ENCODE peak calls at places on chromosomes 3 and 15, in ten cellular contexts. One of them, this sample, is unnamed.

GRCh38 chr15:76514292-76514691 is 177.7 kb downstream of the ISL2 start:
- DNase-seq in pancreas: no peak
- DNase-seq in T1000: no peak
- DNase-seq in fibroblast of mammary gland: no peak
- DNase-seq in LoVo: no peak
- DNase-seq in GM04503: no peak
- DNase-seq in activated naive CD4-positive, alpha-beta T cell treated with anti-CD3 and anti-CD28 coated beads, Interleukin-2, amount 50 U/mL, for 16 hours: no peak
- DNase-seq in SK-N-SH: no peak
- DNase-seq in HS-5: no peak
- DNase-seq in IMR-90: no peak
- DNase-seq in this sample: no peak

GRCh38 chr3:158563076-158563475 is 7.9 kb upstream of the MLF1 start:
- DNase-seq in pancreas: no peak
- DNase-seq in T1000: no peak
- DNase-seq in fibroblast of mammary gland: no peak
- DNase-seq in LoVo: no peak
- DNase-seq in GM04503: no peak
- DNase-seq in activated naive CD4-positive, alpha-beta T cell treated with anti-CD3 and anti-CD28 coated beads, Interleukin-2, amount 50 U/mL, for 16 hours: no peak
- DNase-seq in SK-N-SH: no peak
- DNase-seq in HS-5: no peak
- DNase-seq in IMR-90: no peak
- DNase-seq in this sample: no peak

GRCh38 chr3:100210777-100211145 is 50.0 kb upstream of the TBC1D23 start:
- DNase-seq in pancreas: no peak
- DNase-seq in T1000: no peak
- DNase-seq in fibroblast of mammary gland: peak; percentile 85
- DNase-seq in LoVo: no peak
- DNase-seq in GM04503: peak; percentile 85
- DNase-seq in activated naive CD4-positive, alpha-beta T cell treated with anti-CD3 and anti-CD28 coated beads, Interleukin-2, amount 50 U/mL, for 16 hours: no peak
- DNase-seq in SK-N-SH: no peak
- DNase-seq in HS-5: no peak
- DNase-seq in IMR-90: peak; percentile 95
- DNase-seq in this sample: no peak

GRCh38 chr3:37751967-37752660 is 109.6 kb upstream of the CTDSPL start:
- DNase-seq in pancreas: no peak
- DNase-seq in T1000: no peak
- DNase-seq in fibroblast of mammary gland: no peak
- DNase-seq in LoVo: no peak
- DNase-seq in GM04503: no peak
- DNase-seq in activated naive CD4-positive, alpha-beta T cell treated with anti-CD3 and anti-CD28 coated beads, Interleukin-2, amount 50 U/mL, for 16 hours: no peak
- DNase-seq in SK-N-SH: no peak
- DNase-seq in HS-5: no peak
- DNase-seq in IMR-90: no peak
- DNase-seq in this sample: no peak

GRCh38 chr15:31397851-31398661 is 71.4 kb downstream of the KLF13 start:
- DNase-seq in pancreas: no peak
- DNase-seq in T1000: no peak
- DNase-seq in fibroblast of mammary gland: no peak
- DNase-seq in LoVo: peak; percentile 54
- DNase-seq in GM04503: no peak
- DNase-seq in activated naive CD4-positive, alpha-beta T cell treated with anti-CD3 and anti-CD28 coated beads, Interleukin-2, amount 50 U/mL, for 16 hours: no peak
- DNase-seq in SK-N-SH: peak; percentile 79
- DNase-seq in HS-5: no peak
- DNase-seq in IMR-90: no peak
- DNase-seq in this sample: no peak

GRCh38 chr3:57227930-57228733 is 603 bp downstream of the APPL1 start:
- DNase-seq in pancreas: peak; percentile 77
- DNase-seq in T1000: peak; percentile 26
- DNase-seq in fibroblast of mammary gland: peak; percentile 59
- DNase-seq in LoVo: peak; percentile 43
- DNase-seq in GM04503: no peak
- DNase-seq in activated naive CD4-positive, alpha-beta T cell treated with anti-CD3 and anti-CD28 coated beads, Interleukin-2, amount 50 U/mL, for 16 hours: peak; percentile 44
- DNase-seq in SK-N-SH: peak; percentile 59
- DNase-seq in HS-5: peak; percentile 13
- DNase-seq in IMR-90: peak; percentile 41
- DNase-seq in this sample: peak; percentile 28

GRCh38 chr3:55000946-55001345 is 73.1 kb upstream of the LRTM1 start:
- DNase-seq in pancreas: no peak
- DNase-seq in T1000: no peak
- DNase-seq in fibroblast of mammary gland: no peak
- DNase-seq in LoVo: no peak
- DNase-seq in GM04503: no peak
- DNase-seq in activated naive CD4-positive, alpha-beta T cell treated with anti-CD3 and anti-CD28 coated beads, Interleukin-2, amount 50 U/mL, for 16 hours: no peak
- DNase-seq in SK-N-SH: no peak
- DNase-seq in HS-5: no peak
- DNase-seq in IMR-90: no peak
- DNase-seq in this sample: no peak

GRCh38 chr3:57091471-57091870 is 31.0 kb downstream of the SPATA12 start:
- DNase-seq in pancreas: no peak
- DNase-seq in T1000: no peak
- DNase-seq in fibroblast of mammary gland: peak; percentile 64
- DNase-seq in LoVo: no peak
- DNase-seq in GM04503: no peak
- DNase-seq in activated naive CD4-positive, alpha-beta T cell treated with anti-CD3 and anti-CD28 coated beads, Interleukin-2, amount 50 U/mL, for 16 hours: no peak
- DNase-seq in SK-N-SH: no peak
- DNase-seq in HS-5: no peak
- DNase-seq in IMR-90: peak; percentile 83
- DNase-seq in this sample: no peak

GRCh38 chr15:25969886-25970285 is 106.8 kb upstream of the ATP10A start:
- DNase-seq in pancreas: no peak
- DNase-seq in T1000: no peak
- DNase-seq in fibroblast of mammary gland: no peak
- DNase-seq in LoVo: no peak
- DNase-seq in GM04503: no peak
- DNase-seq in activated naive CD4-positive, alpha-beta T cell treated with anti-CD3 and anti-CD28 coated beads, Interleukin-2, amount 50 U/mL, for 16 hours: no peak
- DNase-seq in SK-N-SH: no peak
- DNase-seq in HS-5: no peak
- DNase-seq in IMR-90: no peak
- DNase-seq in this sample: no peak

GRCh38 chr15:46892621-46893160 is 824.6 kb upstream of the SEMA6D start:
- DNase-seq in pancreas: no peak
- DNase-seq in T1000: peak; percentile 5
- DNase-seq in fibroblast of mammary gland: no peak
- DNase-seq in LoVo: no peak
- DNase-seq in GM04503: no peak
- DNase-seq in activated naive CD4-positive, alpha-beta T cell treated with anti-CD3 and anti-CD28 coated beads, Interleukin-2, amount 50 U/mL, for 16 hours: no peak
- DNase-seq in SK-N-SH: peak; percentile 1
- DNase-seq in HS-5: peak; percentile 40
- DNase-seq in IMR-90: no peak
- DNase-seq in this sample: no peak

GRCh38 chr3:71066849-71067261 is 516.7 kb downstream of the FOXP1 start:
- DNase-seq in pancreas: no peak
- DNase-seq in T1000: no peak
- DNase-seq in fibroblast of mammary gland: peak; percentile 69
- DNase-seq in LoVo: no peak
- DNase-seq in GM04503: no peak
- DNase-seq in activated naive CD4-positive, alpha-beta T cell treated with anti-CD3 and anti-CD28 coated beads, Interleukin-2, amount 50 U/mL, for 16 hours: peak; percentile 65
- DNase-seq in SK-N-SH: peak; percentile 8
- DNase-seq in HS-5: no peak
- DNase-seq in IMR-90: peak; percentile 65
- DNase-seq in this sample: no peak

GRCh38 chr3:159859836-159860235 is 128.8 kb upstream of the IL12A start:
- DNase-seq in pancreas: no peak
- DNase-seq in T1000: no peak
- DNase-seq in fibroblast of mammary gland: no peak
- DNase-seq in LoVo: no peak
- DNase-seq in GM04503: no peak
- DNase-seq in activated naive CD4-positive, alpha-beta T cell treated with anti-CD3 and anti-CD28 coated beads, Interleukin-2, amount 50 U/mL, for 16 hours: no peak
- DNase-seq in SK-N-SH: no peak
- DNase-seq in HS-5: no peak
- DNase-seq in IMR-90: no peak
- DNase-seq in this sample: no peak

GRCh38 chr3:175956964-175957363 is 1097.8 kb downstream of the NAALADL2 start:
- DNase-seq in pancreas: no peak
- DNase-seq in T1000: no peak
- DNase-seq in fibroblast of mammary gland: no peak
- DNase-seq in LoVo: no peak
- DNase-seq in GM04503: no peak
- DNase-seq in activated naive CD4-positive, alpha-beta T cell treated with anti-CD3 and anti-CD28 coated beads, Interleukin-2, amount 50 U/mL, for 16 hours: no peak
- DNase-seq in SK-N-SH: no peak
- DNase-seq in HS-5: no peak
- DNase-seq in IMR-90: peak; percentile 10
- DNase-seq in this sample: no peak

GRCh38 chr15:96170616-96171270 is 159.8 kb upstream of the NR2F2 start:
- DNase-seq in pancreas: no peak
- DNase-seq in T1000: no peak
- DNase-seq in fibroblast of mammary gland: no peak
- DNase-seq in LoVo: no peak
- DNase-seq in GM04503: no peak
- DNase-seq in activated naive CD4-positive, alpha-beta T cell treated with anti-CD3 and anti-CD28 coated beads, Interleukin-2, amount 50 U/mL, for 16 hours: no peak
- DNase-seq in SK-N-SH: no peak
- DNase-seq in HS-5: no peak
- DNase-seq in IMR-90: no peak
- DNase-seq in this sample: no peak

GRCh38 chr3:55446860-55447259 is 40.2 kb downstream of the WNT5A start:
- DNase-seq in pancreas: no peak
- DNase-seq in T1000: no peak
- DNase-seq in fibroblast of mammary gland: no peak
- DNase-seq in LoVo: no peak
- DNase-seq in GM04503: no peak
- DNase-seq in activated naive CD4-positive, alpha-beta T cell treated with anti-CD3 and anti-CD28 coated beads, Interleukin-2, amount 50 U/mL, for 16 hours: no peak
- DNase-seq in SK-N-SH: no peak
- DNase-seq in HS-5: no peak
- DNase-seq in IMR-90: no peak
- DNase-seq in this sample: no peak

GRCh38 chr15:74340139-74340538 is 27.3 kb downstream of the CYP11A1 start:
- DNase-seq in pancreas: peak; percentile 21
- DNase-seq in T1000: no peak
- DNase-seq in fibroblast of mammary gland: peak; percentile 45
- DNase-seq in LoVo: no peak
- DNase-seq in GM04503: no peak
- DNase-seq in activated naive CD4-positive, alpha-beta T cell treated with anti-CD3 and anti-CD28 coated beads, Interleukin-2, amount 50 U/mL, for 16 hours: no peak
- DNase-seq in SK-N-SH: no peak
- DNase-seq in HS-5: peak; percentile 24
- DNase-seq in IMR-90: no peak
- DNase-seq in this sample: no peak

GRCh38 chr3:191361456-191361855 is 31.1 kb upstream of the UTS2B start:
- DNase-seq in pancreas: no peak
- DNase-seq in T1000: no peak
- DNase-seq in fibroblast of mammary gland: no peak
- DNase-seq in LoVo: no peak
- DNase-seq in GM04503: no peak
- DNase-seq in activated naive CD4-positive, alpha-beta T cell treated with anti-CD3 and anti-CD28 coated beads, Interleukin-2, amount 50 U/mL, for 16 hours: no peak
- DNase-seq in SK-N-SH: no peak
- DNase-seq in HS-5: no peak
- DNase-seq in IMR-90: no peak
- DNase-seq in this sample: no peak

GRCh38 chr3:40120816-40121215 is 188.7 kb upstream of the EIF1B start:
- DNase-seq in pancreas: no peak
- DNase-seq in T1000: no peak
- DNase-seq in fibroblast of mammary gland: peak; percentile 69
- DNase-seq in LoVo: no peak
- DNase-seq in GM04503: no peak
- DNase-seq in activated naive CD4-positive, alpha-beta T cell treated with anti-CD3 and anti-CD28 coated beads, Interleukin-2, amount 50 U/mL, for 16 hours: no peak
- DNase-seq in SK-N-SH: no peak
- DNase-seq in HS-5: peak; percentile 39
- DNase-seq in IMR-90: no peak
- DNase-seq in this sample: no peak

GRCh38 chr3:17949116-17949515 is 206.7 kb upstream of the TBC1D5 start:
- DNase-seq in pancreas: no peak
- DNase-seq in T1000: no peak
- DNase-seq in fibroblast of mammary gland: no peak
- DNase-seq in LoVo: no peak
- DNase-seq in GM04503: no peak
- DNase-seq in activated naive CD4-positive, alpha-beta T cell treated with anti-CD3 and anti-CD28 coated beads, Interleukin-2, amount 50 U/mL, for 16 hours: no peak
- DNase-seq in SK-N-SH: no peak
- DNase-seq in HS-5: no peak
- DNase-seq in IMR-90: no peak
- DNase-seq in this sample: no peak

GRCh38 chr15:81531141-81531592 is 157.2 kb upstream of the TMC3 start:
- DNase-seq in pancreas: no peak
- DNase-seq in T1000: no peak
- DNase-seq in fibroblast of mammary gland: no peak
- DNase-seq in LoVo: no peak
- DNase-seq in GM04503: no peak
- DNase-seq in activated naive CD4-positive, alpha-beta T cell treated with anti-CD3 and anti-CD28 coated beads, Interleukin-2, amount 50 U/mL, for 16 hours: no peak
- DNase-seq in SK-N-SH: no peak
- DNase-seq in HS-5: no peak
- DNase-seq in IMR-90: peak; percentile 10
- DNase-seq in this sample: no peak

GRCh38 chr15:90207252-90207651 is 6.1 kb downstream of the SEMA4B start:
- DNase-seq in pancreas: no peak
- DNase-seq in T1000: no peak
- DNase-seq in fibroblast of mammary gland: no peak
- DNase-seq in LoVo: no peak
- DNase-seq in GM04503: no peak
- DNase-seq in activated naive CD4-positive, alpha-beta T cell treated with anti-CD3 and anti-CD28 coated beads, Interleukin-2, amount 50 U/mL, for 16 hours: no peak
- DNase-seq in SK-N-SH: no peak
- DNase-seq in HS-5: no peak
- DNase-seq in IMR-90: no peak
- DNase-seq in this sample: no peak

GRCh38 chr15:49223536-49224274 is 53.7 kb downstream of the GALK2 start:
- DNase-seq in pancreas: no peak
- DNase-seq in T1000: no peak
- DNase-seq in fibroblast of mammary gland: peak; percentile 24
- DNase-seq in LoVo: no peak
- DNase-seq in GM04503: no peak
- DNase-seq in activated naive CD4-positive, alpha-beta T cell treated with anti-CD3 and anti-CD28 coated beads, Interleukin-2, amount 50 U/mL, for 16 hours: no peak
- DNase-seq in SK-N-SH: no peak
- DNase-seq in HS-5: no peak
- DNase-seq in IMR-90: no peak
- DNase-seq in this sample: no peak